ENCODE peak calls at places on chromosomes 7 and 10, in eight cellular contexts. One of them, this sample, is unnamed.

GRCh38 chr10:4503076-4503475 is 322.9 kb upstream of the AKR1E2 start:
- DNase-seq in endothelial cell of umbilical vein: no peak
- DNase-seq in hepatocyte: no peak
- DNase-seq in DND-41: no peak
- DNase-seq in PC-3: no peak
- DNase-seq in stomach: no peak
- DNase-seq in HepG2: no peak
- DNase-seq in A549: no peak
- DNase-seq in this sample: no peak

GRCh38 chr7:97639036-97639435 is 92.8 kb upstream of the TAC1 start:
- DNase-seq in endothelial cell of umbilical vein: no peak
- DNase-seq in hepatocyte: peak; percentile 37
- DNase-seq in DND-41: no peak
- DNase-seq in PC-3: peak; percentile 8
- DNase-seq in stomach: no peak
- DNase-seq in HepG2: no peak
- DNase-seq in A549: no peak
- DNase-seq in this sample: no peak

GRCh38 chr7:34133983-34134782 is 228.8 kb downstream of the BMPER start:
- DNase-seq in endothelial cell of umbilical vein: peak; percentile 67
- DNase-seq in hepatocyte: peak; percentile 85
- DNase-seq in DND-41: peak; percentile 34
- DNase-seq in PC-3: peak; percentile 62
- DNase-seq in stomach: peak; percentile 51
- DNase-seq in HepG2: peak; percentile 18
- DNase-seq in A549: peak; percentile 76
- DNase-seq in this sample: peak; percentile 86

GRCh38 chr10:102122450-102122849 is 2.3 kb upstream of the LDB1 start:
- DNase-seq in endothelial cell of umbilical vein: no peak
- DNase-seq in hepatocyte: no peak
- DNase-seq in DND-41: no peak
- DNase-seq in PC-3: no peak
- DNase-seq in stomach: no peak
- DNase-seq in HepG2: no peak
- DNase-seq in A549: no peak
- DNase-seq in this sample: no peak

GRCh38 chr10:78781991-78782390 is 286.8 kb upstream of the ZMIZ1 start:
- DNase-seq in endothelial cell of umbilical vein: no peak
- DNase-seq in hepatocyte: no peak
- DNase-seq in DND-41: no peak
- DNase-seq in PC-3: no peak
- DNase-seq in stomach: no peak
- DNase-seq in HepG2: no peak
- DNase-seq in A549: no peak
- DNase-seq in this sample: no peak

GRCh38 chr10:22253578-22253882 is 35.7 kb upstream of the EBLN1 start:
- DNase-seq in endothelial cell of umbilical vein: peak; percentile 6
- DNase-seq in hepatocyte: no peak
- DNase-seq in DND-41: no peak
- DNase-seq in PC-3: no peak
- DNase-seq in stomach: no peak
- DNase-seq in HepG2: no peak
- DNase-seq in A549: no peak
- DNase-seq in this sample: no peak

GRCh38 chr10:44756235-44756634 is 154.9 kb upstream of the TMEM72 start:
- DNase-seq in endothelial cell of umbilical vein: peak; percentile 55
- DNase-seq in hepatocyte: no peak
- DNase-seq in DND-41: no peak
- DNase-seq in PC-3: peak; percentile 86
- DNase-seq in stomach: no peak
- DNase-seq in HepG2: no peak
- DNase-seq in A549: no peak
- DNase-seq in this sample: peak; percentile 39

GRCh38 chr7:51297986-51298385 is 18.6 kb downstream of the COBL start:
- DNase-seq in endothelial cell of umbilical vein: no peak
- DNase-seq in hepatocyte: no peak
- DNase-seq in DND-41: no peak
- DNase-seq in PC-3: no peak
- DNase-seq in stomach: no peak
- DNase-seq in HepG2: no peak
- DNase-seq in A549: no peak
- DNase-seq in this sample: no peak

GRCh38 chr10:132141076-132141475 is 45.7 kb upstream of the DPYSL4 start:
- DNase-seq in endothelial cell of umbilical vein: no peak
- DNase-seq in hepatocyte: no peak
- DNase-seq in DND-41: no peak
- DNase-seq in PC-3: no peak
- DNase-seq in stomach: no peak
- DNase-seq in HepG2: no peak
- DNase-seq in A549: no peak
- DNase-seq in this sample: no peak

GRCh38 chr7:101960985-101961708 is 143.7 kb downstream of the CUX1 start:
- DNase-seq in endothelial cell of umbilical vein: no peak
- DNase-seq in hepatocyte: no peak
- DNase-seq in DND-41: no peak
- DNase-seq in PC-3: no peak
- DNase-seq in stomach: no peak
- DNase-seq in HepG2: no peak
- DNase-seq in A549: no peak
- DNase-seq in this sample: no peak

GRCh38 chr7:101959829-101960228 is 142.4 kb downstream of the CUX1 start:
- DNase-seq in endothelial cell of umbilical vein: no peak
- DNase-seq in hepatocyte: no peak
- DNase-seq in DND-41: no peak
- DNase-seq in PC-3: no peak
- DNase-seq in stomach: no peak
- DNase-seq in HepG2: no peak
- DNase-seq in A549: no peak
- DNase-seq in this sample: no peak

GRCh38 chr7:101959342-101959741 is 141.9 kb downstream of the CUX1 start:
- DNase-seq in endothelial cell of umbilical vein: no peak
- DNase-seq in hepatocyte: no peak
- DNase-seq in DND-41: no peak
- DNase-seq in PC-3: no peak
- DNase-seq in stomach: no peak
- DNase-seq in HepG2: no peak
- DNase-seq in A549: no peak
- DNase-seq in this sample: no peak

GRCh38 chr7:101957733-101958525 is 140.5 kb downstream of the CUX1 start:
- DNase-seq in endothelial cell of umbilical vein: no peak
- DNase-seq in hepatocyte: no peak
- DNase-seq in DND-41: peak; percentile 59
- DNase-seq in PC-3: no peak
- DNase-seq in stomach: no peak
- DNase-seq in HepG2: no peak
- DNase-seq in A549: no peak
- DNase-seq in this sample: no peak

DNA sequence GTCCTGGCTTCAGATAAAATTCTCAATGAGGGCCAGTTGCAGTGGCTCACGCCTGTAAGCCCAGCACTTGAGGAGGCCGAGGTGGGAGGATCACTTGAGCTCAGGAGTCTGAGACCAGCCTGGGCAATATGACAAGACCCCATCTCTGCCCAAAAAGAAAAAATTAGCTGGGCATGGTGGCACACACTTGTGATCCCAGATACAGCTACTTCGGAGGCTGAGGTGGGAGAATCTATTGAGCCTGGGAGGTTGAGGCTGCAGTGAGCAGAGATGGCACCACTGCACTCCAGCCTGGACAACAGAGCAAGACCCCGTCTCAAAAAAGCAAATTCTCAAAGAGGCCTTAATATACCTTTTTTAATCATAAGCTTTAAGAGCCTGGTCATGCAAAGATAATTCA is 142.9 kb downstream of the CUX1 start:
- DNase-seq in endothelial cell of umbilical vein: no peak
- DNase-seq in hepatocyte: no peak
- DNase-seq in DND-41: no peak
- DNase-seq in PC-3: no peak
- DNase-seq in stomach: no peak
- DNase-seq in HepG2: no peak
- DNase-seq in A549: no peak
- DNase-seq in this sample: no peak
- H3K4me3 ChIP-seq in endothelial cell of umbilical vein: no peak overlapping the region
- H3K4me3 ChIP-seq in hepatocyte: no peak overlapping the region
- H3K4me3 ChIP-seq in DND-41: no peak overlapping the region
- H3K4me3 ChIP-seq in PC-3: no peak overlapping the region
- H3K4me3 ChIP-seq in stomach: no peak overlapping the region
- H3K4me3 ChIP-seq in HepG2: no peak overlapping the region
- H3K4me3 ChIP-seq in A549: no peak overlapping the region
- H3K4me3 ChIP-seq in this sample: no peak overlapping the region

DNA sequence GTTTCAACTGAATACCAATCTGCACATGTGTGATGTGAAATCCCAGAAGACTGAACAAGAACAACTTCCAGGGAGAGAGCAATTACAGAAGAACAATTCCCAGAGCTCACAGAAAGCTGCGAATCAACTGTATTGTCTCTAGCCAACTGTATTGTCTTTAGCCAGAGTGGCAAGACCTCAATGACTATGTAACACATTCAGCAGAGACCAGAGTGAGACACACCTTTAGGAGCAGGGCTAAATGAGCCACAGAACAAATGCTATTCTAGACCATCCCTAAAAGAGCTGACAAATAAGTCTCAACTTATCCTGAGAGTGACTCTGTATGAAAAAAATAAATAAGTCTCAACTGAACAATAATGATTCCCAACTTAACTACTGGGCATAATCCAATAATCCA is 72.0 kb downstream of the KMT2C start:
- DNase-seq in endothelial cell of umbilical vein: no peak
- DNase-seq in hepatocyte: no peak
- DNase-seq in DND-41: no peak
- DNase-seq in PC-3: no peak
- DNase-seq in stomach: no peak
- DNase-seq in HepG2: no peak
- DNase-seq in A549: no peak
- DNase-seq in this sample: no peak
- TF ChIP-seq CTCF in endothelial cell of umbilical vein: no peak
- TF ChIP-seq CTCF in hepatocyte: no peak
- TF ChIP-seq CTCF in DND-41: no peak
- TF ChIP-seq CTCF in PC-3: no peak
- TF ChIP-seq CTCF in stomach: no peak
- TF ChIP-seq CTCF in HepG2: no peak
- TF ChIP-seq CTCF in A549: no peak
- TF ChIP-seq CTCF in this sample: no peak

GRCh38 chr7:101934618-101935017 is 117.2 kb downstream of the CUX1 start:
- DNase-seq in endothelial cell of umbilical vein: no peak
- DNase-seq in hepatocyte: no peak
- DNase-seq in DND-41: no peak
- DNase-seq in PC-3: no peak
- DNase-seq in stomach: no peak
- DNase-seq in HepG2: no peak
- DNase-seq in A549: no peak
- DNase-seq in this sample: no peak

GRCh38 chr7:101933685-101934084 is 116.3 kb downstream of the CUX1 start:
- DNase-seq in endothelial cell of umbilical vein: no peak
- DNase-seq in hepatocyte: no peak
- DNase-seq in DND-41: no peak
- DNase-seq in PC-3: no peak
- DNase-seq in stomach: no peak
- DNase-seq in HepG2: no peak
- DNase-seq in A549: no peak
- DNase-seq in this sample: no peak

GRCh38 chr7:101935521-101936141 is 118.2 kb downstream of the CUX1 start:
- DNase-seq in endothelial cell of umbilical vein: no peak
- DNase-seq in hepatocyte: no peak
- DNase-seq in DND-41: no peak
- DNase-seq in PC-3: no peak
- DNase-seq in stomach: peak; percentile 72
- DNase-seq in HepG2: no peak
- DNase-seq in A549: no peak
- DNase-seq in this sample: no peak

GRCh38 chr7:101932053-101932452 is 114.6 kb downstream of the CUX1 start:
- DNase-seq in endothelial cell of umbilical vein: no peak
- DNase-seq in hepatocyte: no peak
- DNase-seq in DND-41: no peak
- DNase-seq in PC-3: no peak
- DNase-seq in stomach: no peak
- DNase-seq in HepG2: no peak
- DNase-seq in A549: no peak
- DNase-seq in this sample: no peak

GRCh38 chr7:101933028-101933427 is 115.6 kb downstream of the CUX1 start:
- DNase-seq in endothelial cell of umbilical vein: no peak
- DNase-seq in hepatocyte: no peak
- DNase-seq in DND-41: no peak
- DNase-seq in PC-3: no peak
- DNase-seq in stomach: no peak
- DNase-seq in HepG2: no peak
- DNase-seq in A549: no peak
- DNase-seq in this sample: no peak
- H3K4me3 ChIP-seq in endothelial cell of umbilical vein: no peak overlapping the region
- H3K4me3 ChIP-seq in hepatocyte: no peak overlapping the region
- H3K4me3 ChIP-seq in DND-41: no peak overlapping the region
- H3K4me3 ChIP-seq in PC-3: no peak overlapping the region
- H3K4me3 ChIP-seq in stomach: no peak overlapping the region
- H3K4me3 ChIP-seq in HepG2: no peak overlapping the region
- H3K4me3 ChIP-seq in A549: no peak overlapping the region
- H3K4me3 ChIP-seq in this sample: no peak overlapping the region

GRCh38 chr7:22385326-22385725 is 28.4 kb upstream of the RAPGEF5 start:
- DNase-seq in endothelial cell of umbilical vein: no peak
- DNase-seq in hepatocyte: no peak
- DNase-seq in DND-41: no peak
- DNase-seq in PC-3: no peak
- DNase-seq in stomach: no peak
- DNase-seq in HepG2: no peak
- DNase-seq in A549: no peak
- DNase-seq in this sample: no peak

GRCh38 chr7:22377690-22378089 is 20.7 kb upstream of the RAPGEF5 start:
- DNase-seq in endothelial cell of umbilical vein: no peak
- DNase-seq in hepatocyte: no peak
- DNase-seq in DND-41: no peak
- DNase-seq in PC-3: no peak
- DNase-seq in stomach: no peak
- DNase-seq in HepG2: no peak
- DNase-seq in A549: no peak
- DNase-seq in this sample: no peak

GRCh38 chr7:22378199-22378961 is 21.4 kb upstream of the RAPGEF5 start:
- DNase-seq in endothelial cell of umbilical vein: no peak
- DNase-seq in hepatocyte: peak; percentile 52
- DNase-seq in DND-41: no peak
- DNase-seq in PC-3: no peak
- DNase-seq in stomach: no peak
- DNase-seq in HepG2: peak; percentile 96
- DNase-seq in A549: no peak
- DNase-seq in this sample: no peak

GRCh38 chr7:22375359-22376048 is 18.6 kb upstream of the RAPGEF5 start:
- DNase-seq in endothelial cell of umbilical vein: no peak
- DNase-seq in hepatocyte: no peak
- DNase-seq in DND-41: no peak
- DNase-seq in PC-3: no peak
- DNase-seq in stomach: no peak
- DNase-seq in HepG2: no peak
- DNase-seq in A549: no peak
- DNase-seq in this sample: no peak

DNA sequence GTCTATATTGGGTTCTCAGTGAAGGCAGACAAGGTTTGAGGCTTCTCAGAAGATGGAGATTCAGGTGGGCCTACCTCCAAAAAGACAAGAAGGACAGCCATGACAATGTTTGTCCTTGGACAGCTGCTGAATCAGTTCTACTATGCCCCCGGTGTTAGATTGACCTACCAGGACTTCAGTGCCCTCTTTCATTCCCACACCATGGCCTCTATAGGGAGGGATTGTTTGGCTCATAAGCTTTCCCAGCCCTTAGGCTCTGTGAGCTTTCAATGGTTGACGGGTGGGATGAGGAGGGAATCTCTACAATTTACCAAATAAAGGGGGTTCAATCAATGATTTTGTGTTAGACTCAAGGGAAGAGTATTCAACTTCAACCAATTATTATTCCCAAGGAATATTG is 23.4 kb upstream of the RAPGEF5 start:
- DNase-seq in endothelial cell of umbilical vein: no peak
- DNase-seq in hepatocyte: no peak
- DNase-seq in DND-41: no peak
- DNase-seq in PC-3: no peak
- DNase-seq in stomach: no peak
- DNase-seq in HepG2: no peak
- DNase-seq in A549: no peak
- DNase-seq in this sample: no peak
- TF ChIP-seq CTCF in endothelial cell of umbilical vein: no peak
- TF ChIP-seq CTCF in hepatocyte: no peak
- TF ChIP-seq CTCF in DND-41: no peak
- TF ChIP-seq CTCF in PC-3: no peak
- TF ChIP-seq CTCF in stomach: no peak
- TF ChIP-seq CTCF in HepG2: no peak
- TF ChIP-seq CTCF in A549: no peak
- TF ChIP-seq CTCF in this sample: no peak